ENCODE peak calls at places on chromosomes 1 and 21, in four cellular contexts. One of them, this sample, is unnamed.

GRCh38 chr21:44054710-44055109 is 42.6 kb downstream of the TRAPPC10 start:
- DNase-seq in fibroblast of the conjunctiva: no peak
- DNase-seq in H7: no peak
- DNase-seq in B cell: no peak
- DNase-seq in this sample: no peak

GRCh38 chr21:41048636-41049035 is 119.3 kb upstream of the BACE2 start:
- DNase-seq in fibroblast of the conjunctiva: no peak
- DNase-seq in H7: no peak
- DNase-seq in B cell: no peak
- DNase-seq in this sample: no peak

GRCh38 chr1:68232354-68233148 is at the start of gene WLS:
- DNase-seq in fibroblast of the conjunctiva: peak
- DNase-seq in H7: peak
- DNase-seq in B cell: peak
- DNase-seq in this sample: peak

GRCh38 chr1:51484591-51484990 is 34.5 kb downstream of the EPS15 start:
- DNase-seq in fibroblast of the conjunctiva: no peak
- DNase-seq in H7: no peak
- DNase-seq in B cell: no peak
- DNase-seq in this sample: no peak

GRCh38 chr1:226649780-226650179 is 89.3 kb downstream of the ITPKB start:
- DNase-seq in fibroblast of the conjunctiva: no peak
- DNase-seq in H7: peak
- DNase-seq in B cell: no peak
- DNase-seq in this sample: peak

GRCh38 chr21:32099812-32100416 is 178.9 kb downstream of the MIS18A start:
- DNase-seq in fibroblast of the conjunctiva: no peak
- DNase-seq in H7: peak
- DNase-seq in B cell: no peak
- DNase-seq in this sample: no peak

GRCh38 chr1:34052565-34052964 is 112.5 kb downstream of the CSMD2 start:
- DNase-seq in fibroblast of the conjunctiva: no peak
- DNase-seq in H7: no peak
- DNase-seq in B cell: no peak
- DNase-seq in this sample: no peak

GRCh38 chr21:9837946-9838801 is 683.2 kb upstream of the TPTE start:
- DNase-seq in fibroblast of the conjunctiva: no peak
- DNase-seq in H7: peak
- DNase-seq in B cell: no peak
- DNase-seq in this sample: no peak

This sample was measured in body of pancreas.